ENCODE peak calls at places on chromosomes 12 and 14, in six cellular contexts. O, Y, S, J, U and E are unnamed samples.

GRCh38 chr14:95943699-95944098 is 67.1 kb downstream of the TUNAR start:
- DNase-seq in J (no peak), Y (peak), S (no peak), O (no peak), U (no peak), E (no peak)

GRCh38 chr14:36663404-36664321 is 2.0 kb downstream of the PAX9 start:
- DNase-seq in J (no peak), U (no peak), S (no peak), Y (no peak), O (no peak), E (no peak)

GRCh38 chr14:68791078-68791983 is 1.5 kb downstream of the ZFP36L1 start:
- DNase-seq in J (peak), U (no peak), S (no peak), Y (no peak), O (no peak), E (no peak)

GRCh38 chr12:10365716-10366433 is 24.0 kb downstream of the KLRK1 start:
- DNase-seq in S (no peak), Y (no peak), O (peak), J (no peak), U (no peak), E (peak)

GRCh38 chr14:101121399-101122113 is 218.0 kb upstream of the RTL1 start:
- DNase-seq in Y (no peak), U (no peak), J (no peak), S (no peak), O (no peak), E (no peak)

GRCh38 chr12:109192358-109192757 is 76.0 kb downstream of the ACACB start:
- DNase-seq in Y (no peak), S (peak), U (no peak), O (peak), J (peak), E (no peak)

GRCh38 chr12:40672650-40673319 is 19.5 kb upstream of the CNTN1 start:
- DNase-seq in O (no peak), S (no peak), U (no peak), J (no peak), Y (no peak), E (no peak)

GRCh38 chr14:71749613-71750238 is 182.5 kb upstream of the RGS6 start:
- DNase-seq in Y (no peak), S (no peak), J (no peak), U (no peak), O (no peak), E (no peak)

GRCh38 chr12:97701901-97702300 is 239.3 kb downstream of the RMST start:
- DNase-seq in O (no peak), J (no peak), S (no peak), Y (no peak), U (no peak), E (no peak)

GRCh38 chr12:109802828-109803227 is 30.4 kb downstream of the TRPV4 start:
- DNase-seq in S (no peak), U (no peak), Y (no peak), J (no peak), O (no peak), E (no peak)

GRCh38 chr12:389138-390096 is at the start of gene KDM5A:
- DNase-seq in O (peak), S (peak), J (peak), Y (no peak), U (peak), E (peak)

GRCh38 chr12:22332191-22332590 is 2.3 kb downstream of the ST8SIA1 start:
- DNase-seq in Y (no peak), O (no peak), S (no peak), U (no peak), J (no peak), E (no peak)

GRCh38 chr12:54988402-54989054 is 4.0 kb upstream of the TESPA1 start:
- DNase-seq in O (peak), J (no peak), Y (peak), U (no peak), S (no peak), E (no peak)

GRCh38 chr14:102498005-102498677 is 11.4 kb downstream of the ANKRD9 start:
- DNase-seq in O (no peak), U (no peak), J (peak), Y (no peak), S (no peak), E (peak)

GRCh38 chr14:39967885-39968284 is 535.7 kb upstream of the FBXO33 start:
- DNase-seq in J (no peak), U (no peak), S (no peak), Y (no peak), O (no peak), E (no peak)

GRCh38 chr12:112908548-112908947 is 1.8 kb downstream of the OAS1 start:
- DNase-seq in Y (no peak), U (no peak), J (no peak), S (no peak), O (no peak), E (no peak)

GRCh38 chr12:87812711-87813110 is 216.5 kb downstream of the C12orf50 start:
- DNase-seq in S (no peak), Y (no peak), O (no peak), U (no peak), J (no peak), E (no peak)

GRCh38 chr12:99911076-99911475 is 73.7 kb downstream of the ANKS1B start:
- DNase-seq in U (no peak), S (peak), J (peak), O (peak), Y (no peak), E (no peak)

GRCh38 chr14:92625213-92625612 is 111.6 kb downstream of the RIN3 start:
- DNase-seq in O (peak), U (no peak), J (peak), S (peak), Y (no peak), E (no peak)

GRCh38 chr12:5487971-5488955 is 56.4 kb downstream of the NTF3 start:
- DNase-seq in J (no peak), U (no peak), Y (no peak), S (peak), O (peak), E (no peak)

GRCh38 chr14:61891251-61891650 is 129.0 kb downstream of the SNAPC1 start:
- DNase-seq in J (no peak), Y (no peak), U (no peak), O (peak), S (no peak), E (no peak)

GRCh38 chr14:79890527-79890926 is 320.8 kb downstream of the DIO2 start:
- DNase-seq in U (no peak), O (no peak), S (no peak), J (no peak), Y (no peak), E (no peak)

GRCh38 chr12:116693259-116694227 is 44.3 kb downstream of the SPRING1 start:
- DNase-seq in S (no peak), J (no peak), U (no peak), Y (no peak), O (no peak), E (no peak)

GRCh38 chr12:3032161-3032560 is 45.0 kb upstream of the TSPAN9 start:
- DNase-seq in S (no peak), U (no peak), O (no peak), J (no peak), Y (no peak), E (no peak)

GRCh38 chr12:46372131-46372851 is at the start of gene SLC38A2:
- DNase-seq in J (peak), S (peak), Y (peak), U (peak), O (peak), E (peak)

GRCh38 chr14:30791522-30792351 is 82.6 kb upstream of the COCH start:
- DNase-seq in Y (no peak), J (no peak), O (no peak), U (no peak), S (no peak), E (no peak)